ENCODE peak calls at places on chromosomes 11 and 22, in five cellular contexts. M, P, O, J and T are unnamed samples.

GRCh38 chr11:73287400-73288101 is 15.4 kb downstream of the P2RY6 start:
- DNase-seq in M (no peak), P (no peak), O (no peak), J (no peak), T (no peak)

GRCh38 chr11:79039122-79039521 is 401.7 kb downstream of the TENM4 start:
- DNase-seq in M (no peak), P (no peak), O (no peak), J (no peak), T (no peak)

GRCh38 chr11:36363361-36364272 is 67.5 kb downstream of the PRR5L start:
- DNase-seq in M (no peak), P (no peak), O (peak; percentile 22), J (no peak), T (no peak)

GRCh38 chr11:90916706-90917105 is 693.9 kb upstream of the CHORDC1 start:
- DNase-seq in M (no peak), P (no peak), O (no peak), J (no peak), T (no peak)

GRCh38 chr11:65919151-65920034 is at the start of gene DRAP1:
- DNase-seq in M (peak; percentile 82), P (peak; percentile 100), O (peak; percentile 100), J (peak; percentile 97), T (peak; percentile 98)

GRCh38 chr22:32544953-32545558 is 70.4 kb downstream of the FBXO7 start:
- DNase-seq in M (no peak), P (no peak), O (no peak), J (no peak), T (no peak)

GRCh38 chr22:19868773-19869471 is 14.2 kb upstream of the GNB1L start:
- DNase-seq in M (no peak), P (peak; percentile 48), O (no peak), J (no peak), T (no peak)

GRCh38 chr11:118084247-118084646 is 2.5 kb downstream of the SMIM35 start:
- DNase-seq in M (no peak), P (no peak), O (peak; percentile 55), J (no peak), T (no peak)

GRCh38 chr11:17978553-17979287 is 34.1 kb downstream of the SERGEF start:
- DNase-seq in M (no peak), P (no peak), O (peak; percentile 68), J (no peak), T (peak; percentile 69)
- TF ChIP-seq CTCF in M (peak; percentile 86), P (peak; percentile 47), O (peak; percentile 84), J (peak; percentile 89), T (peak; percentile 59)

GRCh38 chr11:122917311-122917710 is 34.8 kb downstream of the JHY start:
- DNase-seq in M (no peak), P (no peak), O (no peak), J (no peak), T (no peak)
- TF ChIP-seq CTCF in M (no peak), P (no peak), O (no peak), J (no peak), T (no peak)

GRCh38 chr11:86570020-86570419 is 102.4 kb downstream of the ME3 start:
- DNase-seq in M (no peak), P (no peak), O (peak; percentile 14), J (no peak), T (no peak)

GRCh38 chr11:86570457-86570856 is 102.0 kb downstream of the ME3 start:
- DNase-seq in M (no peak), P (no peak), O (no peak), J (no peak), T (no peak)

GRCh38 chr11:86569109-86569508 is 103.3 kb downstream of the ME3 start:
- DNase-seq in M (no peak), P (no peak), O (no peak), J (no peak), T (no peak)

GRCh38 chr11:86574493-86575207 is 97.8 kb downstream of the ME3 start:
- DNase-seq in M (no peak), P (no peak), O (no peak), J (no peak), T (no peak)

DNA sequence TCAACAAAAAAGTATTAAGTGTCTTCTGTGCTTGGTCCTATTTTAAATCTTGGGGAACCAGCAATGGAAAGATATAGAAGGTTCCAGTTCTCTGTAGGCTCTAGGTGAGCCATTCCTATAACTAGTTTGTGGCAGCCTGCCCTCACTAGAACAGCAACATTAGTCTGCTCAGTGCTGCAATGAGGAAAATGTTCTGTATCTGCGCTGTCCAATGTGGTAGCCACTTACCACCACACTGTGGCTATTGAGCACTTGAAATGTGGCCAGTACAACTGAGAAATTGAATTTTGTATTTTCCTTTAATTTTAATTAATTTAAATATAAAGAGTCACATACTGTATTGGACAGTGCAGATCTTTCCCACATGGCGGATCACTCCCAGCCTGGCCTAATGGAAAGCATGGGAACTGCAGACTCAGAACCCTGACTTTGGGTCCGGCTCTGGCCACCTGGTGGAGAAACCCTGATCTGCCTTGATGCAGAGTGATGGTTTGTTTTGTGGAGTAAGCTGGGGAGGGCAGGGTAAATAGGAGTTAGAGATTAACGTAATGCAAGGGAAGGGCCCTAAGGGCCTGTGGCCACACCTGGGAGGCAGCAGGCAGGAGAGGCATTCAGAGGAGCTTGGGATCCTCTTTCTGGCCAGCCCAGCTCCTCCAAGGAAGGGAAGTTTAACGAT is 101.0 kb downstream of the ME3 start:
- DNase-seq in M (no peak), P (no peak), O (peak; percentile 25), J (no peak), T (peak; percentile 22)
- TF ChIP-seq CTCF in M (peak; percentile 47), P (no peak), O (peak; percentile 39), J (peak; percentile 5), T (peak; percentile 59)

GRCh38 chr11:121630041-121630440 is 177.3 kb upstream of the SORL1-AS1 start:
- DNase-seq in M (peak; percentile 75), P (no peak), O (no peak), J (no peak), T (no peak)
- TF ChIP-seq CTCF in M (no peak), P (no peak), O (no peak), J (no peak), T (no peak)

DNA sequence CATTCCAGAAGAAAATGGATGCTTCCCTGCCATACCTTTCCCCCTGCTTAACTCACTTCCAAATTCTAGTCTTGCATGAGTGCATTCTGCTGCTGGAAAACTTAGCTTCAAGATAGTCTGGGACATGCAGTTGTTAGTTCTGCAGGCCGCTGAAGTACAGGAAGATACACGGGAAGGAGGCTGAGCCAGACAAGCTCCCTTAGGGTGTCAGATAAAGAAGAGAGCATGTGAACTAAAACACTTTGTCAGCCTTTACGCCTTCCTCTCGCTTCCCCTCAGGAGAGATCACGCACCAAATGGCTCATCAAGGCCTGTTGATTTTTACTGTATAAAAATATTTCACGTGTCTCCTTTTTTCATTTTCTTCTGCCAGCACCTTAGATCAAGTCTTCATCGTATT is 420.7 kb downstream of the INSC start:
- DNase-seq in M (no peak), P (no peak), O (no peak), J (no peak), T (no peak)
- TF ChIP-seq CTCF in M (no peak), P (no peak), O (no peak), J (no peak), T (no peak)

GRCh38 chr22:46660604-46661201 is 40.5 kb downstream of the GRAMD4 start:
- DNase-seq in M (no peak), P (no peak), O (no peak), J (no peak), T (peak; percentile 24)
- TF ChIP-seq CTCF in M (no peak), P (no peak), O (no peak), J (no peak), T (no peak)

DNA sequence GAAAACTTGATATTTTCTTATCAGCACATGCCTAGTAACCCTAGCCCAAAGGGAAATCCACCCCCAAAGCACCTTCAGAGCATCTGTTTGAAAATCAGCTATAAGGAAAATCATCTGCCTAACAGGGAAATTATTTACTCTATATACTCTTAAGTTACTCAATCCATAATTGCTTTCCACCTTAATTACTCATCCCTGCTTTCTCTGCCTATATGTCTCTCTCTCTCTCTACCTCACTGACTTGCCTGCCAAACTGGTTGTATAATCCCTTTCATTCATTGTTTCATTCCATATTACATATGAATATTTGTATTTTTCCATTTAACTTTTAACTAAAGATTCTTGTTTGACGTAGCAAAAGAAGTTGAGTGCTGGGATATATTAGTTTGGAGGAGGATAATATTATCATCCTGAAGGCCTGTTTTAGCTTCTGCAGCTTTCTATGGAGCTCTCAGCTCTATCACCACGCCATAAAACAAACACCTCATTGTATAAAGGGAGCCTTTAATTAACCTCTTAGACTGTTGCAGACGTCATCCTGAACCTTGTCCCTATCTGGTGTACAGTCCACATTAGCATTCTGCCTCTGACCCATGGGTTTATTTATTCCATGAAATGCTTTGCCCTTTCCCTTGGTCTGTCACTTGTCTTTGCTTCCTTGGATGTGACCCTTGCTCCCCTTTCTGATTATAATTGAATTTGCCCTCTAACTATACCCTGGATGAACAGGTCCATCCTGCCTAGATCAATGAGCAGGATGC is 98.9 kb downstream of the INSC start:
- DNase-seq in M (no peak), P (no peak), O (no peak), J (no peak), T (no peak)
- TF ChIP-seq CTCF in M (no peak), P (no peak), O (no peak), J (no peak), T (no peak)

GRCh38 chr22:45503816-45504702 is 1.4 kb downstream of the FBLN1 start:
- DNase-seq in M (no peak), P (no peak), O (no peak), J (no peak), T (no peak)

GRCh38 chr22:45499746-45500145 is 2.9 kb upstream of the FBLN1 start:
- DNase-seq in M (no peak), P (no peak), O (no peak), J (no peak), T (no peak)

GRCh38 chr22:45503071-45503815 is 560 bp downstream of the FBLN1 start:
- DNase-seq in M (no peak), P (no peak), O (no peak), J (no peak), T (no peak)

GRCh38 chr22:45504703-45505341 is 2.1 kb downstream of the FBLN1 start:
- DNase-seq in M (no peak), P (no peak), O (peak; percentile 70), J (no peak), T (no peak)

DNA sequence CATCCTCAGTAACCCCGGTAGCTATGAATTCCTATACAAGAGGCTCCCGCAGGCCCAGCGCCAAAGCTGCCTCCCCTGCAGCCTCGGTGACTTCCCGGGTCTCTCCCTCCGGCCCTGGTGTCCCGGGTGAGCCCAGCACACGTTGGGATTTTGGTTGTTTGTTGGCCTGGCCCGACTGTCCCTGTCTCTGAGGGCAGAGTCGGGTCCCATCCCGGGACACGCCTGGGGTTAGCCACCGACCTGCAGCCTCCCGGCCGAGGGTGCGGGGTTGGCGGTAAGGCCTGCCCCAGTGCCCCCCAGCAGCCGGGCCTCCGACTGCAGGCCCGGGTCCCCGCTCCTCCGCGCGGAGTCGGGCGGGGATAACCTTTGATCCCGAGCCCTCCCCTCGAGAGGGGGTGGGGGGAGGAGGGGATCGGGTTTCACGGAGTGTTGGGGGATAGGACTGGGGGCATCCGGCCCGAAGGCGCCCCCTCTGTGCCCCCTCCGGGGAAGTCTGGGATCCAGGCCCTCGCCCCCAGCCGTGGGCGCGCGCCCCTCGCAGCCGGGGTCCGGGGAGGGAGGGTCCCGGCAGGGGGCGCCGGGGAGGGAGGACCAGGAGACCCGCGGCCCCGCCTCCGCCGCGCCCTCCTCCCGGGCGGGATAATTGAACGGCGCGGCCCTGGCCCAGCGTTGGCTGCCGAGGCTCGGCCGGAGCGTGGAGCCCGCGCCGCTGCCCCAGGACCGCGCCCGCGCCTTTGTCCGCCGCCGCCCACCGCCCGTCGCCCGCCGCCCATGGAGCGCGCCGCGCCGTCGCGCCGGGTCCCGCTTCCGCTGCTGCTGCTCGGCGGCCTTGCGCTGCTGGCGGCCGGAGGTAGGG is at the start of gene FBLN1:
- DNase-seq in M (no peak), P (no peak), O (peak; percentile 91), J (no peak), T (peak; percentile 60)
- TF ChIP-seq CTCF in M (peak; percentile 32), P (no peak), O (peak; percentile 17), J (peak; percentile 7), T (peak; percentile 51)